ENCODE peak calls at places on chromosomes 13 and 19, in five cellular contexts. One of them, this sample, is unnamed.

GRCh38 chr13:94656766-94657165 is 55.1 kb downstream of the GPR180 start:
- DNase-seq in nephron progenitor cell: no peak
- DNase-seq in A549: peak
- DNase-seq in effector memory CD4-positive, alpha-beta T cell: no peak
- DNase-seq in CD4-positive, alpha-beta memory T cell: no peak
- DNase-seq in this sample: no peak

GRCh38 chr19:45472557-45473365 is 5.0 kb downstream of the FOSB start:
- DNase-seq in nephron progenitor cell: peak
- DNase-seq in A549: no peak
- DNase-seq in effector memory CD4-positive, alpha-beta T cell: peak
- DNase-seq in CD4-positive, alpha-beta memory T cell: peak
- DNase-seq in this sample: no peak

GRCh38 chr19:35860818-35861639 is 4.3 kb downstream of the KIRREL2 start:
- DNase-seq in nephron progenitor cell: peak
- DNase-seq in A549: no peak
- DNase-seq in effector memory CD4-positive, alpha-beta T cell: no peak
- DNase-seq in CD4-positive, alpha-beta memory T cell: no peak
- DNase-seq in this sample: no peak

GRCh38 chr13:95388420-95389079 is 87.3 kb upstream of the ABCC4 start:
- DNase-seq in nephron progenitor cell: no peak
- DNase-seq in A549: no peak
- DNase-seq in effector memory CD4-positive, alpha-beta T cell: no peak
- DNase-seq in CD4-positive, alpha-beta memory T cell: no peak
- DNase-seq in this sample: no peak

GRCh38 chr13:26583662-26584061 is 26.2 kb downstream of the WASF3 start:
- DNase-seq in nephron progenitor cell: no peak
- DNase-seq in A549: no peak
- DNase-seq in effector memory CD4-positive, alpha-beta T cell: no peak
- DNase-seq in CD4-positive, alpha-beta memory T cell: no peak
- DNase-seq in this sample: no peak

GRCh38 chr13:96792736-96793444 is 201.4 kb downstream of the OXGR1 start:
- DNase-seq in nephron progenitor cell: no peak
- DNase-seq in A549: no peak
- DNase-seq in effector memory CD4-positive, alpha-beta T cell: no peak
- DNase-seq in CD4-positive, alpha-beta memory T cell: no peak
- DNase-seq in this sample: no peak

GRCh38 chr19:41409288-41409687 is 11.7 kb downstream of the BCKDHA start:
- DNase-seq in nephron progenitor cell: no peak
- DNase-seq in A549: peak
- DNase-seq in effector memory CD4-positive, alpha-beta T cell: no peak
- DNase-seq in CD4-positive, alpha-beta memory T cell: no peak
- DNase-seq in this sample: no peak

GRCh38 chr13:109698779-109699178 is 87.6 kb downstream of the IRS2 start:
- DNase-seq in nephron progenitor cell: no peak
- DNase-seq in A549: no peak
- DNase-seq in effector memory CD4-positive, alpha-beta T cell: no peak
- DNase-seq in CD4-positive, alpha-beta memory T cell: no peak
- DNase-seq in this sample: no peak

GRCh38 chr13:79912403-79912802 is 428.5 kb downstream of the SPRY2 start:
- DNase-seq in nephron progenitor cell: no peak
- DNase-seq in A549: no peak
- DNase-seq in effector memory CD4-positive, alpha-beta T cell: no peak
- DNase-seq in CD4-positive, alpha-beta memory T cell: no peak
- DNase-seq in this sample: no peak

GRCh38 chr13:76799696-76800095 is 86.5 kb downstream of the KCTD12 start:
- DNase-seq in nephron progenitor cell: no peak
- DNase-seq in A549: no peak
- DNase-seq in effector memory CD4-positive, alpha-beta T cell: no peak
- DNase-seq in CD4-positive, alpha-beta memory T cell: no peak
- DNase-seq in this sample: no peak

GRCh38 chr19:3644351-3645066 is 17.9 kb upstream of the CACTIN start:
- DNase-seq in nephron progenitor cell: no peak
- DNase-seq in A549: no peak
- DNase-seq in effector memory CD4-positive, alpha-beta T cell: no peak
- DNase-seq in CD4-positive, alpha-beta memory T cell: no peak
- DNase-seq in this sample: no peak

GRCh38 chr13:56988543-56988942 is 152.2 kb upstream of the PRR20A start:
- DNase-seq in nephron progenitor cell: no peak
- DNase-seq in A549: no peak
- DNase-seq in effector memory CD4-positive, alpha-beta T cell: no peak
- DNase-seq in CD4-positive, alpha-beta memory T cell: no peak
- DNase-seq in this sample: no peak

GRCh38 chr19:48553676-48554384 is 1.9 kb downstream of the SULT2B1 start:
- DNase-seq in nephron progenitor cell: peak
- DNase-seq in A549: peak
- DNase-seq in effector memory CD4-positive, alpha-beta T cell: no peak
- DNase-seq in CD4-positive, alpha-beta memory T cell: no peak
- DNase-seq in this sample: no peak

GRCh38 chr13:49996951-49997895 is at the start of gene TRIM13:
- DNase-seq in nephron progenitor cell: peak
- DNase-seq in A549: peak
- DNase-seq in effector memory CD4-positive, alpha-beta T cell: peak
- DNase-seq in CD4-positive, alpha-beta memory T cell: peak
- DNase-seq in this sample: peak

GRCh38 chr19:37251308-37252229 is 33.6 kb downstream of the ZNF383 start:
- DNase-seq in nephron progenitor cell: no peak
- DNase-seq in A549: peak
- DNase-seq in effector memory CD4-positive, alpha-beta T cell: peak
- DNase-seq in CD4-positive, alpha-beta memory T cell: peak
- DNase-seq in this sample: peak

GRCh38 chr19:13150919-13151604 is 851 bp downstream of the IER2 start:
- DNase-seq in nephron progenitor cell: peak
- DNase-seq in A549: no peak
- DNase-seq in effector memory CD4-positive, alpha-beta T cell: no peak
- DNase-seq in CD4-positive, alpha-beta memory T cell: no peak
- DNase-seq in this sample: no peak

GRCh38 chr19:29098863-29099481 is 114.0 kb downstream of the UQCRFS1 start:
- DNase-seq in nephron progenitor cell: no peak
- DNase-seq in A549: peak
- DNase-seq in effector memory CD4-positive, alpha-beta T cell: no peak
- DNase-seq in CD4-positive, alpha-beta memory T cell: no peak
- DNase-seq in this sample: no peak

GRCh38 chr13:24741016-24741662 is 22.8 kb upstream of the RNF17 start:
- DNase-seq in nephron progenitor cell: no peak
- DNase-seq in A549: peak
- DNase-seq in effector memory CD4-positive, alpha-beta T cell: no peak
- DNase-seq in CD4-positive, alpha-beta memory T cell: no peak
- DNase-seq in this sample: peak

GRCh38 chr19:17405250-17406038 is at the start of gene BST2:
- DNase-seq in nephron progenitor cell: no peak
- DNase-seq in A549: no peak
- DNase-seq in effector memory CD4-positive, alpha-beta T cell: peak
- DNase-seq in CD4-positive, alpha-beta memory T cell: peak
- DNase-seq in this sample: peak

GRCh38 chr13:45518525-45519235 is 53.9 kb downstream of the COG3 start:
- DNase-seq in nephron progenitor cell: no peak
- DNase-seq in A549: no peak
- DNase-seq in effector memory CD4-positive, alpha-beta T cell: no peak
- DNase-seq in CD4-positive, alpha-beta memory T cell: no peak
- DNase-seq in this sample: no peak

GRCh38 chr19:5828661-5829566 is 10.6 kb downstream of the FUT6 start:
- DNase-seq in nephron progenitor cell: peak
- DNase-seq in A549: no peak
- DNase-seq in effector memory CD4-positive, alpha-beta T cell: peak
- DNase-seq in CD4-positive, alpha-beta memory T cell: no peak
- DNase-seq in this sample: peak

GRCh38 chr19:47032171-47032811 is 12.7 kb downstream of the NPAS1 start:
- DNase-seq in nephron progenitor cell: peak
- DNase-seq in A549: peak
- DNase-seq in effector memory CD4-positive, alpha-beta T cell: peak
- DNase-seq in CD4-positive, alpha-beta memory T cell: peak
- DNase-seq in this sample: peak

GRCh38 chr13:40982772-40983171 is 36.3 kb downstream of the ELF1 start:
- DNase-seq in nephron progenitor cell: no peak
- DNase-seq in A549: no peak
- DNase-seq in effector memory CD4-positive, alpha-beta T cell: peak
- DNase-seq in CD4-positive, alpha-beta memory T cell: peak
- DNase-seq in this sample: peak

GRCh38 chr19:44759083-44759804 is 10.7 kb downstream of the BCL3 start:
- DNase-seq in nephron progenitor cell: no peak
- DNase-seq in A549: no peak
- DNase-seq in effector memory CD4-positive, alpha-beta T cell: no peak
- DNase-seq in CD4-positive, alpha-beta memory T cell: no peak
- DNase-seq in this sample: no peak

GRCh38 chr19:44308011-44308410 is 3.2 kb upstream of the ZNF235 start:
- DNase-seq in nephron progenitor cell: no peak
- DNase-seq in A549: no peak
- DNase-seq in effector memory CD4-positive, alpha-beta T cell: no peak
- DNase-seq in CD4-positive, alpha-beta memory T cell: no peak
- DNase-seq in this sample: no peak

GRCh38 chr19:16202320-16203255 is 4.9 kb downstream of the AP1M1 start:
- DNase-seq in nephron progenitor cell: no peak
- DNase-seq in A549: no peak
- DNase-seq in effector memory CD4-positive, alpha-beta T cell: no peak
- DNase-seq in CD4-positive, alpha-beta memory T cell: no peak
- DNase-seq in this sample: no peak

GRCh38 chr13:38264363-38265134 is 85.1 kb upstream of the UFM1 start:
- DNase-seq in nephron progenitor cell: peak
- DNase-seq in A549: no peak
- DNase-seq in effector memory CD4-positive, alpha-beta T cell: no peak
- DNase-seq in CD4-positive, alpha-beta memory T cell: no peak
- DNase-seq in this sample: no peak

GRCh38 chr19:42175952-42176648 is 41.4 kb downstream of the DEDD2 start:
- DNase-seq in nephron progenitor cell: no peak
- DNase-seq in A549: peak
- DNase-seq in effector memory CD4-positive, alpha-beta T cell: no peak
- DNase-seq in CD4-positive, alpha-beta memory T cell: no peak
- DNase-seq in this sample: peak

GRCh38 chr13:80132741-80133601 is 208.0 kb downstream of the SPRY2 start:
- DNase-seq in nephron progenitor cell: peak
- DNase-seq in A549: peak
- DNase-seq in effector memory CD4-positive, alpha-beta T cell: no peak
- DNase-seq in CD4-positive, alpha-beta memory T cell: no peak
- DNase-seq in this sample: peak

GRCh38 chr13:100818706-100819105 is 144.1 kb upstream of the TMTC4 start:
- DNase-seq in nephron progenitor cell: peak
- DNase-seq in A549: no peak
- DNase-seq in effector memory CD4-positive, alpha-beta T cell: no peak
- DNase-seq in CD4-positive, alpha-beta memory T cell: no peak
- DNase-seq in this sample: no peak

GRCh38 chr13:44304433-44304725 is 69.2 kb upstream of the SERP2 start:
- DNase-seq in nephron progenitor cell: no peak
- DNase-seq in A549: no peak
- DNase-seq in effector memory CD4-positive, alpha-beta T cell: no peak
- DNase-seq in CD4-positive, alpha-beta memory T cell: no peak
- DNase-seq in this sample: no peak

GRCh38 chr19:42488783-42489521 is 39.3 kb downstream of the CEACAM1 start:
- DNase-seq in nephron progenitor cell: no peak
- DNase-seq in A549: peak
- DNase-seq in effector memory CD4-positive, alpha-beta T cell: no peak
- DNase-seq in CD4-positive, alpha-beta memory T cell: no peak
- DNase-seq in this sample: no peak

GRCh38 chr19:28245937-28246336 is 967.0 kb downstream of the UQCRFS1 start:
- DNase-seq in nephron progenitor cell: no peak
- DNase-seq in A549: no peak
- DNase-seq in effector memory CD4-positive, alpha-beta T cell: no peak
- DNase-seq in CD4-positive, alpha-beta memory T cell: no peak
- DNase-seq in this sample: no peak

GRCh38 chr19:52785506-52785905 is 1.1 kb downstream of the ZNF600 start:
- DNase-seq in nephron progenitor cell: no peak
- DNase-seq in A549: no peak
- DNase-seq in effector memory CD4-positive, alpha-beta T cell: no peak
- DNase-seq in CD4-positive, alpha-beta memory T cell: no peak
- DNase-seq in this sample: no peak

GRCh38 chr19:47607564-47608073 is 1.3 kb upstream of the BICRA start:
- DNase-seq in nephron progenitor cell: no peak
- DNase-seq in A549: no peak
- DNase-seq in effector memory CD4-positive, alpha-beta T cell: no peak
- DNase-seq in CD4-positive, alpha-beta memory T cell: no peak
- DNase-seq in this sample: no peak

GRCh38 chr13:43235028-43235427 is 211.6 kb downstream of the DNAJC15 start:
- DNase-seq in nephron progenitor cell: no peak
- DNase-seq in A549: no peak
- DNase-seq in effector memory CD4-positive, alpha-beta T cell: no peak
- DNase-seq in CD4-positive, alpha-beta memory T cell: no peak
- DNase-seq in this sample: no peak

This sample was measured in HEK293T.